ENCODE peak calls at places on chromosomes 12 and 14, in seven cellular contexts. T, Y, V, E, K, H and C are unnamed samples.

GRCh38 chr14:77032483-77032853 is 4.0 kb upstream of the IRF2BPL start:
- DNase-seq in Y (no peak), T (no peak), E (no peak), V (no peak), H (no peak), K (no peak), C (no peak)

GRCh38 chr12:15842106-15842505 is 40.1 kb upstream of the STRAP start:
- DNase-seq in Y (no peak), E (peak), K (no peak), V (no peak), T (peak), H (no peak), C (no peak)

GRCh38 chr12:128909653-128910052 is 56.4 kb downstream of the GLT1D1 start:
- DNase-seq in Y (no peak), H (no peak), V (no peak), K (no peak), E (no peak), T (no peak), C (no peak)

GRCh38 chr12:29543036-29543435 is 45.5 kb upstream of the OVCH1 start:
- DNase-seq in V (no peak), Y (no peak), K (no peak), E (no peak), H (no peak), T (no peak), C (no peak)

GRCh38 chr14:75562048-75562447 is 16.4 kb upstream of the FLVCR2 start:
- DNase-seq in Y (no peak), H (peak), V (no peak), E (no peak), K (no peak), T (no peak), C (no peak)

GRCh38 chr14:90381999-90382451 is 14.8 kb upstream of the CALM1 start:
- DNase-seq in H (peak), T (no peak), K (no peak), Y (peak), V (peak), E (no peak), C (no peak)

GRCh38 chr14:47917344-47917954 is 242.0 kb upstream of the MDGA2 start:
- DNase-seq in H (no peak), K (no peak), E (peak), T (no peak), Y (peak), V (no peak), C (no peak)

GRCh38 chr14:35385042-35385839 is 19.3 kb downstream of the NFKBIA start:
- DNase-seq in K (peak), E (peak), T (peak), Y (no peak), H (no peak), V (peak), C (no peak)

GRCh38 chr14:22131749-22132476 is 457.1 kb downstream of the DAD1 start:
- DNase-seq in E (peak), K (no peak), H (peak), T (no peak), Y (peak), V (no peak), C (no peak)

GRCh38 chr14:105989746-105990302 is 463.4 kb downstream of the TMEM121 start:
- DNase-seq in H (peak), K (no peak), E (no peak), V (peak), Y (no peak), T (no peak), C (no peak)

GRCh38 chr12:124888203-124888602 is 24.5 kb upstream of the SCARB1 start:
- DNase-seq in E (no peak), V (no peak), H (no peak), Y (no peak), K (no peak), T (no peak), C (no peak)

GRCh38 chr12:51270847-51271518 is 768 bp upstream of the SMAGP start:
- DNase-seq in K (peak), E (peak), T (peak), H (no peak), Y (peak), V (no peak), C (no peak)

GRCh38 chr14:64580451-64580850 is 30.7 kb downstream of the PPP1R36 start:
- DNase-seq in Y (no peak), K (no peak), E (no peak), T (no peak), H (no peak), V (no peak), C (no peak)

GRCh38 chr14:50186088-50186487 is 45.3 kb downstream of the SOS2 start:
- DNase-seq in Y (no peak), H (no peak), V (no peak), T (no peak), K (no peak), E (no peak), C (no peak)

GRCh38 chr14:24952851-24953666 is 96.9 kb downstream of the STXBP6 start:
- DNase-seq in V (no peak), H (no peak), E (peak), T (no peak), K (no peak), Y (peak), C (no peak)

GRCh38 chr14:76580967-76581366 is 180.3 kb upstream of the VASH1 start:
- DNase-seq in K (no peak), T (no peak), H (no peak), E (no peak), V (no peak), Y (no peak), C (no peak)

GRCh38 chr14:104353921-104354701 is 215.7 kb downstream of the KIF26A start:
- DNase-seq in K (no peak), H (no peak), Y (no peak), E (no peak), V (no peak), T (no peak), C (no peak)

GRCh38 chr12:4978737-4979136 is 64.9 kb upstream of the KCNA5 start:
- DNase-seq in T (no peak), E (no peak), V (no peak), K (peak), Y (no peak), H (no peak), C (no peak)

GRCh38 chr12:112900298-112901145 is 6.2 kb upstream of the OAS1 start:
- DNase-seq in Y (peak), H (peak), T (peak), K (peak), V (peak), E (peak), C (no peak)

GRCh38 chr14:52923902-52924575 is 26.8 kb downstream of the FERMT2 start:
- DNase-seq in K (no peak), H (no peak), T (no peak), V (no peak), E (peak), Y (no peak), C (no peak)

GRCh38 chr12:116152268-116152667 is 125.2 kb downstream of the MED13L start:
- DNase-seq in T (peak), Y (no peak), K (peak), H (no peak), V (no peak), E (peak), C (no peak)

GRCh38 chr14:21268612-21269251 is 510 bp downstream of the HNRNPC start:
- DNase-seq in Y (peak), H (peak), V (no peak), E (peak), T (peak), K (no peak), C (no peak)

GRCh38 chr14:75147423-75148071 is 20.7 kb upstream of the NEK9 start:
- DNase-seq in H (peak), Y (peak), V (no peak), E (peak), T (peak), K (peak), C (no peak)